ENCODE peak calls at places on chromosomes 4 and X, in five cellular contexts. Y, E, I, N and Q are unnamed samples.

GRCh38 chrX:41153453-41153852 is 68.2 kb downstream of the USP9X start:
- DNase-seq in Y (no peak), E (no peak), I (no peak), N (peak; percentile 44), Q (no peak)

GRCh38 chr4:119116925-119117900 is 18.4 kb upstream of the MYOZ2 start:
- DNase-seq in Y (no peak), E (peak; percentile 64), I (no peak), N (peak; percentile 76), Q (no peak)

GRCh38 chrX:154123241-154124219 is 20.5 kb upstream of the OPN1LW start:
- DNase-seq in Y (no peak), E (no peak), I (peak; percentile 7), N (no peak), Q (peak; percentile 48)

GRCh38 chr4:109665783-109666455 is 37.3 kb downstream of the CASP6 start:
- DNase-seq in Y (no peak), E (no peak), I (no peak), N (no peak), Q (no peak)

GRCh38 chrX:30822068-30822671 is 66.9 kb downstream of the TAB3 start:
- DNase-seq in Y (no peak), E (no peak), I (no peak), N (peak; percentile 10), Q (no peak)

GRCh38 chr4:52618795-52619590 is 40.1 kb downstream of the USP46 start:
- DNase-seq in Y (no peak), E (no peak), I (no peak), N (no peak), Q (no peak)

GRCh38 chr4:125358453-125358852 is 43.7 kb downstream of the FAT4 start:
- DNase-seq in Y (no peak), E (no peak), I (no peak), N (no peak), Q (no peak)

GRCh38 chr4:140296871-140297570 is 76.4 kb upstream of the SCOC start:
- DNase-seq in Y (no peak), E (no peak), I (no peak), N (no peak), Q (no peak)

GRCh38 chrX:46488712-46489111 is 56.5 kb downstream of the ZNF674 start:
- DNase-seq in Y (no peak), E (no peak), I (no peak), N (no peak), Q (no peak)

GRCh38 chr4:16461362-16461761 is 235.1 kb upstream of the TAPT1 start:
- DNase-seq in Y (no peak), E (peak; percentile 17), I (no peak), N (peak; percentile 10), Q (no peak)

GRCh38 chrX:25158635-25159034 is 142.9 kb upstream of the ARX start:
- DNase-seq in Y (no peak), E (no peak), I (no peak), N (peak; percentile 5), Q (no peak)

GRCh38 chr4:25795091-25795490 is 67.7 kb downstream of the SEL1L3 start:
- DNase-seq in Y (no peak), E (no peak), I (no peak), N (no peak), Q (no peak)

GRCh38 chrX:24659646-24660045 is 12.5 kb upstream of the PCYT1B start:
- DNase-seq in Y (no peak), E (no peak), I (no peak), N (no peak), Q (no peak)

GRCh38 chrX:134764202-134764785 is 106.0 kb upstream of the PLAC1 start:
- DNase-seq in Y (no peak), E (no peak), I (no peak), N (peak; percentile 46), Q (no peak)

GRCh38 chr4:52861171-52861873 is 795 bp upstream of the RASL11B start:
- DNase-seq in Y (no peak), E (no peak), I (no peak), N (no peak), Q (no peak)

GRCh38 chrX:70922776-70923473 is 8.0 kb downstream of the SLC7A3 start:
- DNase-seq in Y (no peak), E (no peak), I (no peak), N (no peak), Q (no peak)

GRCh38 chrX:103554687-103555417 is 30.5 kb upstream of the TCEAL4 start:
- DNase-seq in Y (peak; percentile 28), E (peak; percentile 36), I (peak; percentile 49), N (peak; percentile 51), Q (no peak)

GRCh38 chrX:108131471-108131870 is 39.9 kb downstream of the ATG4A start:
- DNase-seq in Y (no peak), E (no peak), I (peak; percentile 45), N (no peak), Q (no peak)

GRCh38 chr4:1207603-1208265 is 35.4 kb upstream of the SPON2 start:
- DNase-seq in Y (no peak), E (peak; percentile 80), I (no peak), N (peak; percentile 90), Q (peak; percentile 46)

GRCh38 chr4:10020871-10021676 is at the start of gene SLC2A9:
- DNase-seq in Y (no peak), E (peak; percentile 57), I (no peak), N (peak; percentile 6), Q (no peak)

GRCh38 chrX:20530319-20530979 is 263.7 kb upstream of the RPS6KA3 start:
- DNase-seq in Y (peak; percentile 16), E (peak; percentile 61), I (peak; percentile 56), N (peak; percentile 65), Q (no peak)

GRCh38 chrX:120137439-120137838 is 21.0 kb upstream of the RHOXF2 start:
- DNase-seq in Y (no peak), E (no peak), I (no peak), N (no peak), Q (no peak)

GRCh38 chr4:173415885-173416658 is 17.2 kb upstream of the SCRG1 start:
- DNase-seq in Y (no peak), E (no peak), I (no peak), N (no peak), Q (peak; percentile 89)

GRCh38 chr4:54773022-54773421 is 115.3 kb downstream of the KIT start:
- DNase-seq in Y (no peak), E (no peak), I (no peak), N (no peak), Q (no peak)

GRCh38 chr4:20217521-20217920 is 34.2 kb upstream of the SLIT2 start:
- DNase-seq in Y (no peak), E (peak; percentile 51), I (no peak), N (peak; percentile 13), Q (no peak)

GRCh38 chrX:20637351-20637750 is 370.6 kb upstream of the RPS6KA3 start:
- DNase-seq in Y (no peak), E (peak; percentile 6), I (no peak), N (no peak), Q (no peak)

GRCh38 chrX:154603438-154604430 is 15.3 kb downstream of the CTAG1B start:
- DNase-seq in Y (no peak), E (peak; percentile 77), I (peak; percentile 3), N (peak; percentile 58), Q (no peak)

GRCh38 chr4:146522098-146522861 is 540 bp upstream of the SLC10A7 start:
- DNase-seq in Y (peak; percentile 80), E (peak; percentile 78), I (peak; percentile 83), N (peak; percentile 82), Q (peak; percentile 85)

GRCh38 chrX:72018277-72019112 is 107.8 kb downstream of the NHSL2 start:
- DNase-seq in Y (peak; percentile 80), E (peak; percentile 88), I (peak; percentile 81), N (peak; percentile 86), Q (peak; percentile 83)

GRCh38 chrX:53242310-53242709 is 17.3 kb upstream of the KDM5C start:
- DNase-seq in Y (no peak), E (no peak), I (no peak), N (no peak), Q (no peak)

GRCh38 chrX:53247928-53248327 is 22.9 kb upstream of the KDM5C start:
- DNase-seq in Y (no peak), E (no peak), I (no peak), N (no peak), Q (no peak)

GRCh38 chrX:53246231-53246630 is 21.2 kb upstream of the KDM5C start:
- DNase-seq in Y (no peak), E (no peak), I (no peak), N (no peak), Q (no peak)

GRCh38 chrX:53241558-53241957 is 16.6 kb upstream of the KDM5C start:
- DNase-seq in Y (no peak), E (no peak), I (no peak), N (no peak), Q (no peak)

GRCh38 chrX:53244610-53245009 is 19.6 kb upstream of the KDM5C start:
- DNase-seq in Y (no peak), E (no peak), I (no peak), N (no peak), Q (no peak)
- TF ChIP-seq CTCF in Y (no peak), E (peak; percentile 39), I (peak; percentile 40), N (peak; percentile 51), Q (no peak)

GRCh38 chr4:2598661-2599654 is 62.5 kb downstream of the FAM193A start:
- DNase-seq in Y (no peak), E (no peak), I (no peak), N (peak; percentile 9), Q (no peak)
- TF ChIP-seq CTCF in Y (peak; percentile 26), E (no peak), I (peak; percentile 37), N (no peak), Q (peak; percentile 39)

GRCh38 chr4:2941138-2942036 is 21.8 kb downstream of the NOP14 start:
- DNase-seq in Y (no peak), E (no peak), I (no peak), N (no peak), Q (no peak)

GRCh38 chr4:2942532-2943363 is 20.5 kb downstream of the NOP14 start:
- DNase-seq in Y (no peak), E (no peak), I (no peak), N (no peak), Q (no peak)

GRCh38 chr4:2940267-2941137 is 22.7 kb downstream of the NOP14 start:
- DNase-seq in Y (no peak), E (no peak), I (no peak), N (no peak), Q (no peak)

GRCh38 chr4:2943364-2944090 is 19.7 kb downstream of the NOP14 start:
- DNase-seq in Y (no peak), E (no peak), I (no peak), N (no peak), Q (no peak)

DNA sequence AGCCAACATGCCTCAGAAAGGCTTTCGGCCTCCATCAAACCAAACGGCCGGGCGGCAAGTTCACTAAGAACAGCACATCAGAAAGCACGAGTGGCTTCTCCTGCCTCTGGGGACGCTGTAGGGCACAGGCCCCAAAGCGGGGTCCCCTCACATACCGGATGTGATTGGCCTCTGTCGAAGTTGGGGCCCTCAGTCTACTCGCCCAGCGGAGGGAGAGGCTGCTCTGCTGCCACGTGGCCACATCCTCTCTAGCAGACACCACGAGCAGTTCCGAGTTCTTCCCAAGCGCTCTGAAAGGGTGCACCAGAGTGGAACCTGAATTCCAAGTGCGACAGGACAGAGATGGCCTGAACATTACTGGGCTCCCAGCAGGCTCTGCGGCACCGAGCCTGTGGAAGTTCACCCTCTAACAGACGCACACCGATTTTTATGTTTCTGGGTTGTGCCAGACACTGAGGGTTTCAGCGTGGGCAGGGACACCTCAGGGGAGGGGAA is 21.1 kb downstream of the NOP14 start:
- DNase-seq in Y (no peak), E (no peak), I (no peak), N (no peak), Q (no peak)
- TF ChIP-seq CTCF in Y (no peak), E (no peak), I (no peak), N (no peak), Q (no peak)

GRCh38 chr4:2630556-2631273 is 94.3 kb downstream of the FAM193A start:
- DNase-seq in Y (no peak), E (no peak), I (no peak), N (no peak), Q (no peak)
- TF ChIP-seq CTCF in Y (no peak), E (no peak), I (no peak), N (no peak), Q (no peak)